ENCODE peak calls at places on chromosomes 7 and 10, in four cellular contexts. One of them, this sample, is unnamed.

GRCh38 chr7:84688671-84689070 is 494.1 kb upstream of the SEMA3A start:
- DNase-seq in H1: no peak
- DNase-seq in mesendoderm: no peak
- DNase-seq in IMR-90: peak; percentile 50
- DNase-seq in this sample: no peak

GRCh38 chr10:86667421-86668181 is 710 bp upstream of the LDB3 start:
- DNase-seq in H1: no peak
- DNase-seq in mesendoderm: no peak
- DNase-seq in IMR-90: no peak
- DNase-seq in this sample: no peak

GRCh38 chr10:120457431-120458172 is 575 bp downstream of the PLPP4 start:
- DNase-seq in H1: no peak
- DNase-seq in mesendoderm: no peak
- DNase-seq in IMR-90: no peak
- DNase-seq in this sample: peak; percentile 39

GRCh38 chr10:34697366-34698247 is 117.5 kb downstream of the PARD3 start:
- DNase-seq in H1: no peak
- DNase-seq in mesendoderm: no peak
- DNase-seq in IMR-90: no peak
- DNase-seq in this sample: no peak

GRCh38 chr7:151717918-151718317 is 159.0 kb downstream of the PRKAG2 start:
- DNase-seq in H1: no peak
- DNase-seq in mesendoderm: no peak
- DNase-seq in IMR-90: no peak
- DNase-seq in this sample: no peak

GRCh38 chr7:155178096-155178495 is 108.0 kb downstream of the HTR5A start:
- DNase-seq in H1: no peak
- DNase-seq in mesendoderm: no peak
- DNase-seq in IMR-90: no peak
- DNase-seq in this sample: no peak

GRCh38 chr7:157861031-157861491 is 524.3 kb downstream of the DNAJB6 start:
- DNase-seq in H1: no peak
- DNase-seq in mesendoderm: no peak
- DNase-seq in IMR-90: no peak
- DNase-seq in this sample: no peak

GRCh38 chr10:58615237-58615935 is 102.7 kb downstream of the BICC1 start:
- DNase-seq in H1: no peak
- DNase-seq in mesendoderm: no peak
- DNase-seq in IMR-90: no peak
- DNase-seq in this sample: no peak

GRCh38 chr7:144819566-144819965 is 16.3 kb downstream of the TPK1 start:
- DNase-seq in H1: no peak
- DNase-seq in mesendoderm: no peak
- DNase-seq in IMR-90: no peak
- DNase-seq in this sample: no peak
- H4K5ac ChIP-seq in H1: no peak overlapping the region
- H4K5ac ChIP-seq in mesendoderm: no peak overlapping the region
- H4K5ac ChIP-seq in IMR-90: no peak overlapping the region
- H4K5ac ChIP-seq in this sample: no peak overlapping the region

GRCh38 chr10:71605263-71605962 is 114.2 kb downstream of the C10orf105 start:
- DNase-seq in H1: no peak
- DNase-seq in mesendoderm: no peak
- DNase-seq in IMR-90: no peak
- DNase-seq in this sample: no peak

GRCh38 chr10:71604324-71605018 is 115.1 kb downstream of the C10orf105 start:
- DNase-seq in H1: no peak
- DNase-seq in mesendoderm: peak; percentile 36
- DNase-seq in IMR-90: no peak
- DNase-seq in this sample: no peak

GRCh38 chr10:71603754-71604153 is 115.8 kb downstream of the C10orf105 start:
- DNase-seq in H1: no peak
- DNase-seq in mesendoderm: no peak
- DNase-seq in IMR-90: no peak
- DNase-seq in this sample: no peak

GRCh38 chr10:71608863-71609768 is 110.5 kb downstream of the C10orf105 start:
- DNase-seq in H1: peak; percentile 92
- DNase-seq in mesendoderm: peak; percentile 88
- DNase-seq in IMR-90: peak; percentile 47
- DNase-seq in this sample: peak; percentile 89

GRCh38 chr10:71606721-71607430 is 112.7 kb downstream of the C10orf105 start:
- DNase-seq in H1: no peak
- DNase-seq in mesendoderm: no peak
- DNase-seq in IMR-90: no peak
- DNase-seq in this sample: no peak
- H4K5ac ChIP-seq in H1: no peak overlapping the region
- H4K5ac ChIP-seq in mesendoderm: no peak overlapping the region
- H4K5ac ChIP-seq in IMR-90: no peak overlapping the region
- H4K5ac ChIP-seq in this sample: no peak overlapping the region

GRCh38 chr10:129870926-129871660 is 93.0 kb downstream of the EBF3 start:
- DNase-seq in H1: no peak
- DNase-seq in mesendoderm: peak; percentile 27
- DNase-seq in IMR-90: peak; percentile 15
- DNase-seq in this sample: no peak
- H4K5ac ChIP-seq in H1: no peak overlapping the region
- H4K5ac ChIP-seq in mesendoderm: no peak overlapping the region
- H4K5ac ChIP-seq in IMR-90: no peak overlapping the region
- H4K5ac ChIP-seq in this sample: no peak overlapping the region

GRCh38 chr10:130806426-130806825 is 505.1 kb downstream of the TCERG1L start:
- DNase-seq in H1: no peak
- DNase-seq in mesendoderm: no peak
- DNase-seq in IMR-90: no peak
- DNase-seq in this sample: peak; percentile 18
- H4K5ac ChIP-seq in H1: no peak overlapping the region
- H4K5ac ChIP-seq in mesendoderm: no peak overlapping the region
- H4K5ac ChIP-seq in IMR-90: no peak overlapping the region
- H4K5ac ChIP-seq in this sample: no peak overlapping the region

GRCh38 chr10:122853665-122854313 is 8.1 kb upstream of the CUZD1 start:
- DNase-seq in H1: no peak
- DNase-seq in mesendoderm: no peak
- DNase-seq in IMR-90: peak; percentile 63
- DNase-seq in this sample: no peak
- H4K5ac ChIP-seq in H1: no peak overlapping the region
- H4K5ac ChIP-seq in mesendoderm: no peak overlapping the region
- H4K5ac ChIP-seq in IMR-90: peak overlapping the region; percentile 65
- H4K5ac ChIP-seq in this sample: no peak overlapping the region

This sample was measured in H9.